ENCODE peak calls at places on chromosomes 16 and 17, in four cellular contexts. I, O, X and Z are unnamed samples.

GRCh38 chr16:79163666-79164377 is 436.7 kb downstream of the MAF start:
- DNase-seq in I (no peak), O (no peak), X (no peak), Z (no peak)

GRCh38 chr17:58165981-58166380 is 801 bp upstream of the OR4D2 start:
- DNase-seq in O (no peak), X (no peak), I (no peak), Z (no peak)

GRCh38 chr16:88019847-88020512 is 68.7 kb downstream of the BANP start:
- DNase-seq in X (no peak), O (no peak), I (no peak), Z (no peak)

GRCh38 chr16:53440125-53440524 is 5.9 kb downstream of the RBL2 start:
- DNase-seq in X (no peak), I (no peak), O (no peak), Z (no peak)

GRCh38 chr17:81697261-81698044 is 5.7 kb upstream of the MRPL12 start:
- DNase-seq in X (no peak), I (no peak), O (no peak), Z (no peak)

GRCh38 chr17:66548158-66548557 is 245.7 kb downstream of the PRKCA start:
- DNase-seq in X (peak), O (no peak), I (no peak), Z (no peak)

GRCh38 chr16:27287887-27288286 is 19.3 kb upstream of the NSMCE1 start:
- DNase-seq in O (no peak), I (no peak), X (no peak), Z (no peak)

GRCh38 chr17:59451706-59452105 is 113.7 kb upstream of the DHX40 start:
- DNase-seq in I (no peak), O (no peak), X (no peak), Z (no peak)

GRCh38 chr17:17783825-17784598 is 52.8 kb downstream of the SREBF1 start:
- DNase-seq in I (peak), X (no peak), O (no peak), Z (peak)

GRCh38 chr17:17781591-17782424 is 55.0 kb downstream of the SREBF1 start:
- DNase-seq in X (no peak), O (no peak), I (peak), Z (no peak)

GRCh38 chr17:17784599-17785264 is 52.1 kb downstream of the SREBF1 start:
- DNase-seq in O (peak), X (peak), I (no peak), Z (no peak)

GRCh38 chr17:17782425-17783120 is 54.2 kb downstream of the SREBF1 start:
- DNase-seq in X (no peak), I (peak), O (peak), Z (no peak)

DNA sequence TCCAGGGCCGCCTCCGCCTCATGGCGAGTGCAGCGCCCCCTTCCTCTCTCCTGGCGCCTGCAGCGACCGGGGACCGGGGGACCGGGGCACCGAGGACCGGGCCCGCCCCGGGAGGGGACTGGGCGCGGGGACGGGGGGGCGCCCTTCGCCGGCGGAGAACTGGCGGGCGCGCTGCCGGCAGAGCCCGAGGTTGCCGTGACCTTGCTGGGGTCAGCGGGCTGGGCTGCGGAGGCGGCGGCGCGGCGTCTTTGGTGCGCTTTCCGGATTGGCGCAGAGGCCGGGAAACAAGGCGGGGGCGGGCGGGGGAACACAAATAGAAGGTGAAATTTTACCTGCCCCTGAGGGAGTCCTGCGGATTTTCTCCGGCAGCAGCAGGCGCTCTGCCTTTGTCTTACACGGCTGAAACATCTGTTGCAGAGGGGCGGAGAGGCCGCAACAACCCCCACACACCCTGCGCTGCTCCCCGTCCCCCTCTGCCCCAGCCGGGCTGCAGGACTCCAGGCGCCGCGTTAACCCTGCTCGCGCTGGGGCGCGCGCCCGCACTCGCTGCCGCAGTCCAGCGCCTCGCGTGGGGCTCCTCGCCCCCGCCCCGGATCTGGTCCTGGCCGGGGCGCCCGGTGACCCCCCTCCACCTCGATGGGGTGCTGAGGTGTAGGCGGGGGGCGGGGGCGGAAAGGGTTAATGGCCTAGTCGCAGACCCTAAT is 53.5 kb downstream of the SREBF1 start:
- DNase-seq in I (peak), X (no peak), O (peak), Z (peak)
- TF ChIP-seq NR2C2 in I (no peak), X (peak), O (no peak), Z (no peak)

GRCh38 chr16:414395-415169 is 10.9 kb upstream of the RAB11FIP3 start:
- DNase-seq in O (no peak), I (no peak), X (no peak), Z (no peak)
- TF ChIP-seq NR2C2 in O (no peak), I (no peak), X (no peak), Z (no peak)

DNA sequence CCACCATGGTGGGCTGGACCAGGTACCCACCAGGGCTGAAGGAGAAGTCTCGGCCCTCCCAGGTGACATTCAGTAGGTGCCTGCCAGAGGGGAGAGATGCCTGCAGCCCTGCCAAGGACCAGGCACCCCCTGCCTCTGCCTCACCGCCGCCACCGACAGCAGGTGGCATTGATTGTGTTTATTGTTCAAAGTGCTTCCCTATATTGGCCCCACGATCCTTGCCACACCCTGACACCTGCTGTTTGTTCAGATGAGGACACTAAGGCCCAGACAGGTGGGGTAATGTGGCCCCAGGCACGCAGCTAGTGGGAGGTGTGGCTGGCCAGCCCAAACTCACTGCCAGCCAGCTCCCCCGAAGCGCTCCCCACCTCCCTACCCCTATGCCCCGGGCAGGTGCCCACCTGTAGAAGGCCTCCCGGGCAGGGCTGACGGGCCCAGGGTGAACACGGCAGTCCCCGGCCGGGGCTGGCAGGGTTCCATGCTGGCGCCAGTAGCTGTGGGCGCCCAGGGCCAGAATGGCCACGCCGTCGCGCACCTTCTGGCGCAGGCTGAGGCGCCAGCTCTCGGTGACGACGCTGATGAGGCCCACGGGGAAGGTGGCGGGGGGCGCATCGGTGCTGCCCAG is 8.0 kb downstream of the GRIN2C start:
- DNase-seq in X (no peak), I (no peak), O (no peak), Z (no peak)
- TF ChIP-seq NR2C2 in X (no peak), I (no peak), O (no peak), Z (no peak)

GRCh38 chr17:63967953-63968352 is 4.8 kb downstream of the SCN4A start:
- DNase-seq in I (no peak), O (peak), X (no peak), Z (no peak)

GRCh38 chr17:63969278-63969677 is 3.4 kb downstream of the SCN4A start:
- DNase-seq in I (no peak), X (no peak), O (no peak), Z (no peak)

GRCh38 chr17:63962298-63962744 is 10.4 kb downstream of the SCN4A start:
- DNase-seq in X (peak), I (no peak), O (no peak), Z (no peak)

GRCh38 chr17:63963123-63963522 is 9.6 kb downstream of the SCN4A start:
- DNase-seq in O (no peak), I (no peak), X (no peak), Z (no peak)

DNA sequence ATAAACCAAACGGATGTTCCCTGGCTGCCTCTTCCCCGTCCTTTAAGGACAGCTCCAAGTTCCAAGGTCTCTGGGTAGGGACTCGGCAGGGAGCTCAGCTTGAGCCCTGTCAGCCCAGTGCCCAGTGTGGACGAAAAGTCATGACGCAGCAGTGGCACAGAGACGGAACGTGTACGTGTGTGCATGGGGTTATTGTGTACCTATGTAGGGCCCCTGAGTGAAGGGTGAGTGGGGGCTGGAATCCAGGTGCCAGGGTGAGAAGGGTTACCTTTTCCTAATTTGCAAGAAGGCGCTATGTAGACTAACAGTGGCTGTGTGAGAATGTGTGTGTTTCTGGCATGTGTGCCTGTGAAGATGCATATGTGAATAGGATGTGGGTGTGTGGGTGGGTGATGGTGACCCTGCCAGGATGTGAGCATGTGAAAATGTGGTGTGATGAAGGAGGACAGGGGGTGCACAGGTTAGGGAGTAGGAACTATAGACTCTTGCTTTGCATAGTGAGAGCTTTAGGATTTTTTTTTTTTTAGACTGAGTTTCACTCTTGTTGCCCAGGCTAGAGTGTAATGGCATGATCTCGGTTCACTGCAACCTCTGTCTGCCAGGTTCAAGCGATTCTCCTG is 6.0 kb downstream of the SCN4A start:
- DNase-seq in X (no peak), I (no peak), O (no peak), Z (peak)
- TF ChIP-seq NR2C2 in X (no peak), I (no peak), O (no peak), Z (no peak)